ENCODE peak calls at places on chromosomes 5 and 9, in six cellular contexts. J is stimulated activated CD8-positive, alpha-beta memory T cell treated with anti-CD3 and anti-CD28 coated beads, Interleukin-4, amount 100 ng/mL, for 1 hour; R is A172; Y is progenitor cell of endocrine pancreas; M is M059J; E is nucleus accumbens. O is an unnamed sample.

GRCh38 chr5:181134259-181134658 is 3.3 kb upstream of the OR2V1 start:
- DNase-seq in R (no peak), E (no peak), Y (no peak), M (no peak), J (no peak), O (no peak)

GRCh38 chr5:146947181-146947941 is 68.8 kb upstream of the PPP2R2B start:
- DNase-seq in M (peak; percentile 20), J (no peak), R (peak; percentile 60), Y (no peak), E (no peak), O (peak; percentile 18)

GRCh38 chr9:76701441-76702031 is 62.7 kb upstream of the PCA3 start:
- DNase-seq in Y (no peak), R (no peak), E (no peak), J (no peak), M (peak; percentile 76), O (peak; percentile 89)

GRCh38 chr9:94734054-94734754 is 7.7 kb downstream of the AOPEP start:
- DNase-seq in M (no peak), Y (no peak), E (no peak), J (no peak), R (no peak), O (no peak)

GRCh38 chr9:87342743-87343142 is 154.9 kb upstream of the DAPK1 start:
- DNase-seq in E (no peak), Y (no peak), R (peak; percentile 22), M (peak; percentile 65), J (no peak), O (no peak)

GRCh38 chr5:53343187-53343586 is 137.2 kb upstream of the FST start:
- DNase-seq in M (peak; percentile 79), R (peak; percentile 98), J (no peak), E (no peak), Y (no peak), O (peak; percentile 79)

GRCh38 chr5:72649449-72649848 is 142.2 kb upstream of the ZNF366 start:
- DNase-seq in M (peak; percentile 82), E (no peak), R (peak; percentile 20), Y (no peak), J (no peak), O (peak; percentile 60)

GRCh38 chr9:19087601-19088000 is 15.1 kb downstream of the HAUS6 start:
- DNase-seq in M (peak; percentile 83), J (no peak), Y (no peak), E (no peak), R (peak; percentile 74), O (peak; percentile 18)

GRCh38 chr9:94932647-94933415 is 206.3 kb downstream of the AOPEP start:
- DNase-seq in R (no peak), M (no peak), E (no peak), J (no peak), Y (no peak), O (no peak)

GRCh38 chr5:31434898-31435297 is 97.0 kb downstream of the DROSHA start:
- DNase-seq in E (no peak), R (no peak), J (no peak), Y (no peak), M (no peak), O (no peak)

GRCh38 chr5:63053019-63053638 is 474.5 kb downstream of the LRRC70 start:
- DNase-seq in Y (no peak), E (no peak), J (no peak), R (no peak), M (no peak), O (no peak)

GRCh38 chr9:134391319-134392231 is 65.3 kb downstream of the RXRA start:
- DNase-seq in R (no peak), Y (no peak), M (no peak), E (no peak), J (no peak), O (no peak)